ENCODE peak calls at places on chromosomes 3 and 15, in seven cellular contexts. H, S, B, Y, X, F and K are unnamed samples.

GRCh38 chr3:126517986-126518778 is 609 bp upstream of the UROC1 start:
- DNase-seq in H (no peak), S (no peak), B (peak), Y (no peak), X (no peak), F (peak), K (no peak)

GRCh38 chr15:34119291-34119690 is 17.4 kb downstream of the PGBD4 start:
- DNase-seq in H (no peak), S (no peak), B (no peak), Y (no peak), X (no peak), F (no peak), K (no peak)

GRCh38 chr3:147775816-147776530 is 366.8 kb downstream of the ZIC1 start:
- DNase-seq in H (no peak), S (no peak), B (no peak), Y (no peak), X (no peak), F (no peak), K (no peak)

GRCh38 chr3:71436337-71436736 is 147.2 kb downstream of the FOXP1 start:
- DNase-seq in H (no peak), S (no peak), B (no peak), Y (no peak), X (no peak), F (no peak), K (no peak)

GRCh38 chr3:54193093-54193492 is 70.7 kb downstream of the CACNA2D3 start:
- DNase-seq in H (no peak), S (no peak), B (no peak), Y (no peak), X (no peak), F (no peak), K (no peak)

GRCh38 chr3:126967386-126967785 is 15.5 kb upstream of the PLXNA1 start:
- DNase-seq in H (no peak), S (no peak), B (peak), Y (no peak), X (no peak), F (no peak), K (no peak)

GRCh38 chr15:54559405-54560064 is 581.3 kb downstream of the UNC13C start:
- DNase-seq in H (no peak), S (no peak), B (no peak), Y (no peak), X (no peak), F (peak), K (no peak)

GRCh38 chr3:111715911-111716523 is 120.9 kb upstream of the ZBED2 start:
- DNase-seq in H (peak), S (no peak), B (no peak), Y (no peak), X (no peak), F (peak), K (peak)

GRCh38 chr15:89303986-89304385 is 30.6 kb downstream of the POLG start:
- DNase-seq in H (no peak), S (no peak), B (no peak), Y (no peak), X (no peak), F (no peak), K (no peak)

GRCh38 chr15:76060098-76060989 is 559 bp downstream of the TMEM266 start:
- DNase-seq in H (no peak), S (no peak), B (no peak), Y (no peak), X (no peak), F (no peak), K (peak)

GRCh38 chr15:64622410-64623260 is 152.8 kb downstream of the RBPMS2 start:
- DNase-seq in H (no peak), S (no peak), B (no peak), Y (no peak), X (no peak), F (no peak), K (peak)

GRCh38 chr15:20295238-20295811 is 246.3 kb downstream of the GOLGA6L6 start:
- DNase-seq in H (no peak), S (no peak), B (no peak), Y (peak), X (no peak), F (no peak), K (no peak)

GRCh38 chr3:114400369-114400768 is 106.5 kb downstream of the TIGIT start:
- DNase-seq in H (no peak), S (no peak), B (no peak), Y (no peak), X (no peak), F (no peak), K (no peak)
- H3K4me3 ChIP-seq in H (peak), S (no peak), B (no peak), Y (no peak), X (no peak), F (no peak), K (no peak)

DNA sequence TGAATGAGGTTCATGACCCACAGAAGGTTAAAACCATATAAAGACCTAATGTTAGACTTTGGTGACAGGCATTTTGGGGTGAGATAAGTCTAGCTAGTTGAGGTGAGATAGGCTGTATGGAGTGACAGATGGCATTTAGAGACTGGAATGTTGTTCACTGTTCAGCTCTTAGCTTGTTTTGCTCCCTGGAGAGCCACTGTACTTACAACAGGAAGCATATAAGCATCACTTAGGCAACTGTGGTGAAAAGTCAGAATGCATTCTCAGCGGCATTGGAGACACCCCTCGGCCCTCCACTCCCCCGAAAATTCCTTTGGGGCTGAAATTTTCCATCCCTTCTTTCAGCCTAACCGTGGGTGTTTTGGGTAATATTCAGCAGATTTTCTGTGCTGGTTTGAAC is 73.4 kb downstream of the SLCO3A1 start:
- DNase-seq in H (no peak), S (no peak), B (no peak), Y (no peak), X (no peak), F (no peak), K (no peak)
- H3K4me3 ChIP-seq in H (peak), S (no peak), B (no peak), Y (no peak), X (peak), F (no peak), K (no peak)

DNA sequence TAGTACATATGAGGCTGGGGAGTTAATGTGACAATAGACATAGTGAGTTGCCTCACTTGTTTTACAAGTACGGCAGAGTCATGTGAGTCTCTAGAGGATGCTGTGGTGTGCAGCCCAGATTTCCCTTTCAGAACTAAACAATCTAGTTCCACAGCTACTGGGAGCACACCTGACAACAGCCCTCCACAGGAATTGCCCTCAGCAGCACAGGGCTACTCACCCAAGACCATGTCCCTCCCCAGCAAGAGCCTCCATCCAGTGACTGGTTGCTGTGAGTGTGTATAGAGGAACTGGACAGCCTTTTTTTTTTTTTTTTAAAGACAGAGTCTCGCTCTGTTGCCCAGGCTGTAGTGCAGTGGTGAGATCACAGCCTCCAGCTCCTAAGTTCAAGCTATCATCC is 40.2 kb upstream of the UBE2E2 start:
- DNase-seq in H (no peak), S (no peak), B (no peak), Y (no peak), X (no peak), F (no peak), K (no peak)
- H3K4me3 ChIP-seq in H (no peak), S (no peak), B (no peak), Y (no peak), X (no peak), F (no peak), K (no peak)

DNA sequence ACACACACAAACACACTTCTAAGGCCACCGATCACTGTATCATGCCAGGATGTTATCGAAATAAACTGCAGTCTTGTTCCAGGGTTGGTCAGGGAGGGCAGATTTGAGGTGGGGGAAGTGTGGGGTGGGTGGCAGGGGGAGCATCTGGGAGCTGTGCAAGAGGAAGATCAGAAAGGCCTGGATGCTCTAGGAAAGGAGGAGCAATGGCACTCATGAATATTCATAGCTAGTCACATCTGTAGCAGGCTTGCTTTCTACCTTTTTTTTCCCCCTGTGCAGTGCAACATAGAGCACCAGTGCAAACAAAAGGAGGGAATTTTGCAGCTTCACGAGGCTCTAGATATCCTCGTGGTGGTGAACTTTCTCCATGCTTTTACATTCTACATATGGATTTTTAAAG is 84.9 kb downstream of the MEIS2 start:
- DNase-seq in H (no peak), S (no peak), B (no peak), Y (no peak), X (no peak), F (no peak), K (no peak)
- H3K4me3 ChIP-seq in H (peak), S (no peak), B (no peak), Y (peak), X (peak), F (no peak), K (no peak)

GRCh38 chr15:85620321-85621044 is 174.2 kb downstream of the KLHL25 start:
- DNase-seq in H (no peak), S (no peak), B (no peak), Y (no peak), X (no peak), F (no peak), K (peak)

GRCh38 chr15:85623648-85624047 is 171.1 kb downstream of the KLHL25 start:
- DNase-seq in H (no peak), S (no peak), B (no peak), Y (no peak), X (no peak), F (no peak), K (no peak)

GRCh38 chr15:85624241-85624855 is 170.4 kb downstream of the KLHL25 start:
- DNase-seq in H (no peak), S (no peak), B (no peak), Y (no peak), X (no peak), F (no peak), K (peak)

GRCh38 chr15:85621096-85621495 is 173.6 kb downstream of the KLHL25 start:
- DNase-seq in H (no peak), S (no peak), B (no peak), Y (no peak), X (no peak), F (no peak), K (no peak)

DNA sequence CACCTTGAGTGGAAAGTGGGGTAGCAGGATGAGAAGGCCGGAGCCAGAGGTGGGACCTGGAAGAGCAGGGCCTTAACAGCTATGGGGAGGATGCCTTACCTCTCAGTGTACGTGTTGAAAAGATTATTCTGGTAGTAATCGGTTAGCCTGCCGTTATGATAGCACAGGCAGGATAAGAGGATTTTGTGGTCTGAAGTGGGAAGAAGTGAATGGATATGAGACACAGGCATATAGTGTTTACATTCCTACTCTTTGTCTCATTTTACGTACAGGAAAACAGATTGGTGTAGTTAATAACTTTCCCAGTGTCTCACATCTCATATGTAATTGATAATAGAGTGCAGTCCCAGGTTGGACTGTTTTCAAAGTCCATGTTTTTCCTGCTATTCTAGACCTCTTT is 172.3 kb downstream of the KLHL25 start:
- DNase-seq in H (no peak), S (no peak), B (no peak), Y (no peak), X (no peak), F (no peak), K (no peak)
- H3K4me3 ChIP-seq in H (peak), S (no peak), B (peak), Y (peak), X (peak), F (peak), K (no peak)

DNA sequence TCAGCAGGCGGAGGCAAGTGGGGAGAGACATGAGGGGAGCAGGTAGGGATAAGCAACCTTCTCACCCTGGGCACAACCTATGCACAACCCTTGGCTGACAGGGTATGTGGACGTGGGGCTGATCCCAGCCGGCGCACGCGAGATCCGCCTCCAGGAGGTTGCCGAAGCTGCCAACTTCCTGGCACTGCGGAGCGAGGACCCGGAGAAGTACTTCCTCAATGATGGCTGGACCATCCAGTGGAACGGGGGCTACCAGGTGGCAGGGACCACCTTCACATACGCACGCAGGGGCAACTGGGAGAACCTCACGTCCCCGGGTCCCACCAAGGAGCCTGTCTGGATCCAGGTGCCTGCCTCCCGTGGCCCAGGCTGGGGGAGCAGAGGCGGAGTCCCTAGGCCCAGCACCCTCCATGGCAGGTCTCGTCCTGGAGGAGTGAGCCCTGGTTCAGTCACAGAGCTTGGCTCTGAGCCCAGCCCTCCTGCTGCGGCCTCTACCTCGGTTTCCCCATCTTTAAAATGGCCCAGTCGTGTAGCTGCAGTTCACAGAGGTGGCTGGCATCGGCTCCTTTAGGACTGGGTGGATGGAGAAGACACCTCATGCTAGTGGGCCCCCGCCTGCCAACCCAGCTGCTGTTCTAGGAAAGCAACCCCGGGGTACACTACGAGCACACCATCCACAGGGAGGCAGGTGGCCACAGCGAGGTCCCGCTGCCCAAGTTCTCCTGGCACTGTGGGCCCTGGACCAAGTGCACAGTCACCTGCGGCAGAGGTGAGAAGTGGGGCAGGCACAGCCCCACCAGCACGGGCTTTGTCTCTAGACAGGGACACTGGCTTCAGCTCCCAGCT is 96.0 kb downstream of the TBC1D2B start:
- DNase-seq in H (no peak), S (no peak), B (no peak), Y (peak), X (no peak), F (peak), K (no peak)
- H3K4me3 ChIP-seq in H (no peak), S (no peak), B (no peak), Y (no peak), X (no peak), F (no peak), K (no peak)

DNA sequence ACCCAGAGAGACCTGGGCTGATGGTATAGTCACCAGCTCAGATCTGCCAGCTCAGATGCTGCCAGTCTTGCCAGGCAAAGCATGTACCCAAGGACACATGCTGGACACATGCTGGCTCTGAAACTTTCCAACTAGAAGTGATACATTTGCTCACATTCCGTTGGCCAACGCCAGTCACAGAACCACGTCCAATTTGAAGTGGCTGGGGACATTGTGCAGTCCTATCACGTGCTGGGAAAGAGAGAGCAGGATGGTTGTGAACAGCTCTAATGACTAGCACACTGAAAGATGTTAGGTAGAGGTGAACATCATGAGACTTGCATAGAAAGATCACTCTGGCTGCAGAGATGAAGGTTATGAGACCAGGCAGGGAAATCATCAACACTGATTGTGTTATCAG is 308.5 kb upstream of the ROPN1 start:
- DNase-seq in H (no peak), S (no peak), B (no peak), Y (no peak), X (no peak), F (no peak), K (no peak)
- H3K4me3 ChIP-seq in H (no peak), S (no peak), B (no peak), Y (no peak), X (no peak), F (no peak), K (no peak)

GRCh38 chr3:123070471-123070870 is 3.6 kb downstream of the PDIA5 start:
- DNase-seq in H (no peak), S (no peak), B (no peak), Y (no peak), X (no peak), F (no peak), K (no peak)

GRCh38 chr3:123071581-123071980 is 4.8 kb downstream of the PDIA5 start:
- DNase-seq in H (no peak), S (no peak), B (no peak), Y (no peak), X (no peak), F (no peak), K (no peak)

GRCh38 chr3:123072564-123072963 is 5.7 kb downstream of the PDIA5 start:
- DNase-seq in H (no peak), S (no peak), B (no peak), Y (no peak), X (no peak), F (no peak), K (peak)

GRCh38 chr3:123071146-123071545 is 4.3 kb downstream of the PDIA5 start:
- DNase-seq in H (no peak), S (no peak), B (no peak), Y (no peak), X (no peak), F (no peak), K (no peak)

DNA sequence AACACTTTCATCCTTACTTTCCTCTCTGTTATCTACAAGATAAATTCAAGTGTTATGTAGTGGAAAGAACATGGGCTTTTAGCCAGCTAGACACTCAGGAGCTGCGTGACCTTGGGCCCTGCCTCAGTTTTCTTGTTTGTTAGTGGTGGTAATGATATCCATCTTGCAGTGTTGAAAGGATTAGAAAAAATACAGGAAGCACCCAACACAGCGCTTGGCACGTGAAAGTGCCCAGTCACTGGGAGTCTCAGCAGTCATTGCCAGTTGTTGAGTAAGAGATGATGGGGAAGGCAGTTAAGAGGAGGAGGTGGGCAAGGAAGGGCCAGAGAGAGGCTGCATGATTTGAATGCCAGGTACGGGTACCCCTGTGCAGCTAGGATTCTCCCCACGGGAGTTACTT is 5.3 kb downstream of the PDIA5 start:
- DNase-seq in H (no peak), S (no peak), B (no peak), Y (no peak), X (no peak), F (peak), K (no peak)
- H3K4me3 ChIP-seq in H (no peak), S (no peak), B (no peak), Y (no peak), X (no peak), F (no peak), K (no peak)

GRCh38 chr3:123883111-123883510 is 1.0 kb downstream of the MYLK start:
- DNase-seq in H (no peak), S (no peak), B (no peak), Y (no peak), X (no peak), F (no peak), K (no peak)

GRCh38 chr3:123883656-123884257 is 375 bp downstream of the MYLK start:
- DNase-seq in H (no peak), S (no peak), B (peak), Y (no peak), X (no peak), F (peak), K (no peak)

GRCh38 chr3:123884993-123885392 is 861 bp upstream of the MYLK start:
- DNase-seq in H (no peak), S (no peak), B (no peak), Y (no peak), X (no peak), F (no peak), K (no peak)

GRCh38 chr3:123881771-123882170 is 2.4 kb downstream of the MYLK start:
- DNase-seq in H (no peak), S (no peak), B (no peak), Y (no peak), X (no peak), F (no peak), K (no peak)

GRCh38 chr3:123884258-123884831 is at the start of gene MYLK:
- DNase-seq in H (peak), S (no peak), B (peak), Y (peak), X (peak), F (peak), K (no peak)
- H3K4me3 ChIP-seq in H (peak), S (peak), B (peak), Y (peak), X (peak), F (peak), K (no peak)